ENCODE peak calls at places on chromosomes 4 and X, in seven cellular contexts. G, M, F, B, O, E and I are unnamed samples.

GRCh38 chr4:185227131-185227551 is 17.7 kb downstream of the SNX25 start:
- DNase-seq in B (no peak), G (no peak), M (no peak), F (no peak), E (no peak), O (no peak), I (no peak)

GRCh38 chr4:126354784-126355183 is 1040.0 kb downstream of the FAT4 start:
- DNase-seq in F (no peak), E (no peak), B (no peak), G (no peak), O (peak; percentile 45), M (no peak), I (no peak)

GRCh38 chr4:784401-785331 is 41.3 kb downstream of the CPLX1 start:
- DNase-seq in M (no peak), O (no peak), B (no peak), E (no peak), G (no peak), F (no peak), I (no peak)

GRCh38 chrX:72727846-72728245 is 13.7 kb upstream of the PHKA1 start:
- DNase-seq in M (no peak), G (no peak), B (no peak), F (no peak), E (no peak), O (no peak), I (no peak)

GRCh38 chr4:151266542-151266941 is 10.4 kb upstream of the PRSS48 start:
- DNase-seq in G (no peak), M (no peak), B (no peak), E (no peak), O (no peak), F (no peak), I (no peak)

GRCh38 chrX:48076343-48076742 is 4.9 kb upstream of the ZNF630 start:
- DNase-seq in E (no peak), O (no peak), F (no peak), B (no peak), G (no peak), M (no peak), I (no peak)

GRCh38 chrX:149948001-149948400 is 9.7 kb upstream of the EOLA2 start:
- DNase-seq in F (no peak), E (no peak), B (no peak), M (no peak), G (no peak), O (no peak), I (no peak)

GRCh38 chrX:39984191-39984956 is 113.4 kb downstream of the BCOR start:
- DNase-seq in O (peak; percentile 62), F (no peak), G (no peak), B (no peak), E (no peak), M (no peak), I (no peak)

GRCh38 chrX:32408389-32408788 is 803.0 kb downstream of the DMD start:
- DNase-seq in G (no peak), M (no peak), O (no peak), F (no peak), B (no peak), E (no peak), I (peak; percentile 19)

GRCh38 chr4:101221294-101221693 is 126.0 kb downstream of the PPP3CA start:
- DNase-seq in B (no peak), F (no peak), G (no peak), M (no peak), E (no peak), O (no peak), I (no peak)

GRCh38 chr4:138576684-138577083 is 334.5 kb upstream of the SLC7A11 start:
- DNase-seq in B (peak; percentile 65), M (peak; percentile 11), E (no peak), G (no peak), O (peak; percentile 27), F (no peak), I (no peak)

GRCh38 chrX:111568356-111568755 is 56.9 kb downstream of the SERTM2 start:
- DNase-seq in G (no peak), O (peak; percentile 8), B (peak; percentile 59), F (no peak), E (no peak), M (peak; percentile 50), I (no peak)

GRCh38 chr4:26701786-26702227 is 117.9 kb downstream of the TBC1D19 start:
- DNase-seq in M (no peak), O (no peak), F (no peak), B (no peak), G (no peak), E (no peak), I (no peak)

GRCh38 chr4:125420499-125420898 is 105.7 kb downstream of the FAT4 start:
- DNase-seq in M (peak; percentile 52), E (no peak), G (no peak), B (no peak), F (no peak), O (no peak), I (no peak)

GRCh38 chrX:41384041-41384705 is 50.2 kb downstream of the DDX3X start:
- DNase-seq in F (peak; percentile 14), B (no peak), G (peak; percentile 88), O (peak; percentile 65), E (peak; percentile 88), M (no peak), I (peak; percentile 65)

GRCh38 chr4:175891863-175892262 is 79.8 kb upstream of the GPM6A start:
- DNase-seq in B (peak; percentile 31), G (no peak), F (no peak), O (peak; percentile 2), M (peak; percentile 26), E (no peak), I (no peak)

GRCh38 chrX:155056877-155057792 is 13.8 kb downstream of the CMC4 start:
- DNase-seq in G (peak; percentile 66), O (peak; percentile 53), E (peak; percentile 44), B (peak; percentile 74), F (peak; percentile 29), M (peak; percentile 73), I (peak; percentile 47)

GRCh38 chrX:53288173-53288572 is 6.8 kb upstream of the IQSEC2 start:
- DNase-seq in B (peak; percentile 84), E (peak; percentile 60), M (peak; percentile 43), F (no peak), O (no peak), G (peak; percentile 53), I (peak; percentile 10)

GRCh38 chrX:110036162-110037033 is 33.5 kb downstream of the TMEM164 start:
- DNase-seq in G (no peak), E (no peak), M (no peak), F (no peak), B (no peak), O (no peak), I (no peak)

GRCh38 chr4:5019796-5020195 is 538 bp upstream of the CYTL1 start:
- DNase-seq in O (no peak), M (no peak), E (no peak), G (no peak), F (no peak), B (no peak), I (no peak)
- H3K4me1 ChIP-seq in O (peaks cover 4% of the 10 kb centered on the region), M (no peaks in the 10 kb centered on the region), E (peaks cover 9% of the 10 kb centered on the region), G (peaks cover 5% of the 10 kb centered on the region), F (no peaks in the 10 kb centered on the region), B (peaks cover 12% of the 10 kb centered on the region), I (no peaks in the 10 kb centered on the region)

DNA sequence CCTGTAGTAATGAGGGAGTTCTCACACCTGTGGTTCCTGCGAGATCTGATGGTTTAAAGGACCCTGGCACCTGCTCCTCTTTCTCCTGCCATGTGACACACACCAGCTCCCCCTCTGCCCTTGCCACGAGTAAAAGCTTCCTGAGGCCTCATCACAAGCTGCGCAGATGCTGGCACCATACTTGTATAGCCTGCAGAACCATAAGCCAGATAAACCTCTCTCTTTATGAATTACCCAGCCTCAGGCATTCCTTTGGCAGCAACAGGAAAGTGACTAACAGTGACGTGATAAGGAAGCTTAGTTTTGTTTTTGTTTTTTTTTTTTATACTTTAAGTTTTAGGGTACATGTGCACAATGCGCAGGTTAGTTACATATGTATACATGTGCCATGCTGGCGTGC is 130.9 kb downstream of the AFAP1 start:
- DNase-seq in G (no peak), M (no peak), B (no peak), F (no peak), O (peak; percentile 70), E (no peak), I (no peak)
- H3K4me1 ChIP-seq in G (peaks cover 64% of the 10 kb centered on the region), M (peaks cover 24% of the 10 kb centered on the region), B (peaks cover 38% of the 10 kb centered on the region), F (no peaks in the 10 kb centered on the region), O (peaks cover 38% of the 10 kb centered on the region), E (peaks cover 39% of the 10 kb centered on the region), I (peaks cover 7% of the 10 kb centered on the region)

GRCh38 chr4:15653430-15653829 is 1.7 kb downstream of the FBXL5 start:
- DNase-seq in G (no peak), F (no peak), O (no peak), M (no peak), E (no peak), B (no peak), I (no peak)

GRCh38 chr4:15653864-15654391 is 1.2 kb downstream of the FBXL5 start:
- DNase-seq in O (peak; percentile 66), F (no peak), B (peak; percentile 16), E (no peak), G (no peak), M (peak; percentile 42), I (no peak)

GRCh38 chr4:15649914-15650545 is 5.1 kb downstream of the FBXL5 start:
- DNase-seq in O (peak; percentile 49), B (peak; percentile 72), M (peak; percentile 69), F (peak; percentile 17), E (no peak), G (no peak), I (peak; percentile 74)

GRCh38 chr4:15651682-15652081 is 3.5 kb downstream of the FBXL5 start:
- DNase-seq in B (no peak), G (no peak), F (no peak), M (no peak), E (no peak), O (no peak), I (peak; percentile 16)

DNA sequence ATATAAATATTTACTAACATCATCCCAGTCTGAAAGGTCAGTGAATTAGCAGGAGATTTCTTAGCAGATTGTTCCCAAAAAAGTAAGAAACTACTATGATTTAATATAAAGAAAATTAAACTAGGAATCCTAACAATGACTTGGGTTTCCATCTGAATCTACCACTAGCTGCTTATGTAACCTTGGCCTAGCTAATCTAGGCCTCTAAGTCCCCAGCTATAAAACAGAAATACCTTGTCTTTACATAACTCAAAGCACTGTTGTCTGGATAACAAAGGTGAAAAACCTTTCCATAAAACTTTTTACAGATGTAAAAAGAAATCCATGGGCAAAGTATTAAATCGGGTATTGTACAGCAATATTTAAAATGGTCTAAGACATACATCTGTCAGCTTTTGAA is 3.0 kb downstream of the FBXL5 start:
- DNase-seq in B (no peak), O (no peak), M (no peak), F (no peak), G (no peak), E (no peak), I (no peak)
- H3K4me1 ChIP-seq in B (peaks cover 23% of the 10 kb centered on the region), O (peaks cover 28% of the 10 kb centered on the region), M (peaks cover 35% of the 10 kb centered on the region), F (peaks cover 71% of the 10 kb centered on the region), G (peaks cover 65% of the 10 kb centered on the region), E (peaks cover 87% of the 10 kb centered on the region), I (peaks cover 77% of the 10 kb centered on the region)

DNA sequence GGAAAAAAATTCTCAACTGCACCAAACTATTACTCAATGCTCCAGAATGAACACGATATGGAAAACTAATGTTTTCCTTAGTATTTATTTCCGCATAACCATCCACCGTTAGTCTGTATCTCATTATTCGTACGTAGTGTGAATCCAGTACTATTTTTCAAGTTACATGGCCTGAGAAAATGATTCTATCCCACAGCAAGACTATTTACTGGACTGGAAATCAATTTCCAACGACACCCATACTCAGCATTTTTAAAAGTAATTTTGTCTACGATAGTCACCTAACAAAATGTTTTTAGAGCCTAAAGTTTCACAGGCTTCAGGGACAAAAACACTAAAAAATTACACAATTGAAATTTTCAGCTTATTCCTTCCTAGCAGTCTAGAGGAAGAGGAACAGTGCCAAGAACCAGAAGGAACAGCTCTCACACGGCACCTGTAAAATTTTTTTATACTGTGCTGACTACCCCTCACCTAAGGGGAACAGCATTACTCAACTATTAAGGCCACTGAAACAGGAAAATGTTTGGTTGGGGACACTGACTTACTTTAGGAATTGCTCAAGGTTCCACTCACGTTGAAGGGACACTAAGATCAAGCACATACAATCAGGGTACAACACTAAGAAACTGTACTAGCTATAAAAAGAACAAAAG is 9.6 kb downstream of the UBE2D3 start:
- DNase-seq in F (no peak), M (no peak), G (no peak), B (no peak), O (no peak), E (no peak), I (no peak)
- H3K4me1 ChIP-seq in F (peaks cover 96% of the 10 kb centered on the region), M (peaks cover 54% of the 10 kb centered on the region), G (peaks cover 100% of the 10 kb centered on the region), B (peaks cover 37% of the 10 kb centered on the region), O (peaks cover 52% of the 10 kb centered on the region), E (peaks cover 98% of the 10 kb centered on the region), I (peaks cover 98% of the 10 kb centered on the region)